ENCODE peak calls at places on chromosomes 13 and 19, in ten cellular contexts. S is neural progenitor cell, I is brain microvascular endothelial cell, C is progenitor cell of endocrine pancreas, V is H9, E is omental fat pad, M is RWPE1, N is fibroblast of the aortic adventitia, F is AG10803, H is heart left ventricle. A is an unnamed sample.

GRCh38 chr19:18763674-18764590 is 27.2 kb downstream of the COMP start:
- DNase-seq in I (peak; percentile 25), S (no peak), H (no peak), V (no peak), M (peak; percentile 95), N (peak; percentile 22), F (peak; percentile 85), E (no peak), C (no peak), A (no peak)

GRCh38 chr13:49497272-49497671 is 1.5 kb downstream of the PHF11 start:
- DNase-seq in I (no peak), M (no peak), N (no peak), H (no peak), S (no peak), F (no peak), E (no peak), V (no peak), C (no peak), A (no peak)

GRCh38 chr19:39265321-39265916 is 2.8 kb upstream of the IFNL2 start:
- DNase-seq in I (no peak), F (no peak), V (peak; percentile 74), N (no peak), S (peak; percentile 36), C (no peak), H (no peak), M (no peak), E (no peak), A (no peak)

GRCh38 chr19:40667602-40668001 is 22.8 kb downstream of the NUMBL start:
- DNase-seq in V (no peak), M (no peak), H (no peak), C (no peak), N (no peak), F (no peak), I (no peak), S (no peak), E (no peak), A (no peak)

GRCh38 chr19:12783226-12783848 is 7.9 kb upstream of the JUNB start:
- DNase-seq in H (no peak), N (no peak), V (no peak), C (no peak), S (no peak), I (no peak), M (peak; percentile 16), E (no peak), F (no peak), A (no peak)

GRCh38 chr13:23695711-23696512 is 125.7 kb downstream of the TNFRSF19 start:
- DNase-seq in V (peak; percentile 59), E (no peak), F (no peak), N (no peak), M (no peak), C (no peak), H (peak; percentile 58), S (no peak), I (no peak), A (peak; percentile 65)

GRCh38 chr19:49469828-49470614 is 4.0 kb upstream of the FLT3LG start:
- DNase-seq in F (no peak), I (no peak), H (no peak), S (no peak), V (peak; percentile 44), E (no peak), N (no peak), M (no peak), C (no peak), A (peak; percentile 75)

GRCh38 chr19:33132425-33132824 is 511 bp downstream of the WDR88 start:
- DNase-seq in E (no peak), F (no peak), C (no peak), N (no peak), H (no peak), V (peak; percentile 74), M (no peak), I (no peak), S (peak; percentile 18), A (no peak)

GRCh38 chr19:19410553-19411550 is 5.4 kb downstream of the GATAD2A start:
- DNase-seq in V (no peak), H (no peak), S (no peak), F (no peak), N (no peak), E (no peak), M (no peak), C (no peak), I (no peak), A (no peak)

GRCh38 chr19:17510220-17510993 is 1.0 kb upstream of the PGLS start:
- DNase-seq in I (no peak), E (no peak), F (peak; percentile 33), S (no peak), H (no peak), V (no peak), C (no peak), M (no peak), N (peak; percentile 39), A (no peak)

GRCh38 chr13:113863511-113864302 is at the start of gene GAS6:
- DNase-seq in N (peak; percentile 34), H (peak; percentile 77), E (peak; percentile 17), F (peak; percentile 70), I (no peak), M (peak; percentile 68), C (peak; percentile 41), S (peak; percentile 79), V (peak; percentile 35), A (no peak)

GRCh38 chr13:21033866-21034601 is 27.4 kb downstream of the LATS2 start:
- DNase-seq in I (no peak), N (no peak), S (no peak), V (no peak), H (no peak), M (no peak), C (no peak), F (peak; percentile 75), E (no peak), A (no peak)

GRCh38 chr19:1585243-1585580 is 7.5 kb downstream of the MBD3 start:
- DNase-seq in V (no peak), M (no peak), H (no peak), C (no peak), N (no peak), I (no peak), F (no peak), S (no peak), E (no peak), A (no peak)
- TF ChIP-seq CTCF in V (no peak), M (no peak), H (no peak), C (no peak), N (no peak), I (no peak), F (no peak), S (no peak), E (no peak), A (no peak)

GRCh38 chr13:41976491-41976890 is 15.6 kb upstream of the VWA8 start:
- DNase-seq in E (no peak), M (no peak), F (no peak), S (no peak), V (no peak), N (no peak), H (no peak), C (no peak), I (no peak), A (no peak)

GRCh38 chr13:41971848-41972247 is 10.9 kb upstream of the VWA8 start:
- DNase-seq in N (no peak), E (no peak), C (no peak), F (no peak), H (no peak), V (no peak), I (no peak), S (no peak), M (no peak), A (no peak)

GRCh38 chr13:41970918-41971317 is 10.0 kb upstream of the VWA8 start:
- DNase-seq in I (no peak), F (no peak), E (no peak), S (no peak), C (no peak), H (no peak), N (no peak), M (no peak), V (no peak), A (no peak)

GRCh38 chr13:41974262-41974900 is 13.5 kb upstream of the VWA8 start:
- DNase-seq in M (peak; percentile 38), N (no peak), S (no peak), F (no peak), V (no peak), C (no peak), H (no peak), E (no peak), I (no peak), A (no peak)

GRCh38 chr13:41973247-41973741 is 12.4 kb upstream of the VWA8 start:
- DNase-seq in F (peak; percentile 19), N (peak; percentile 20), C (no peak), E (no peak), S (peak; percentile 44), M (no peak), V (peak; percentile 78), H (peak; percentile 33), I (no peak), A (no peak)
- TF ChIP-seq CTCF in F (peak; percentile 29), N (peak; percentile 23), C (no peak), E (no peak), S (peak; percentile 36), M (no peak), V (peak; percentile 57), H (no peak), I (peak; percentile 20), A (no peak)

GRCh38 chr13:41111454-41111853 is 21.1 kb downstream of the KBTBD6 start:
- DNase-seq in N (no peak), F (no peak), E (no peak), C (no peak), H (no peak), I (no peak), S (no peak), M (no peak), V (no peak), A (no peak)

GRCh38 chr13:41107104-41107571 is 25.5 kb downstream of the KBTBD6 start:
- DNase-seq in H (no peak), S (peak; percentile 23), C (peak; percentile 10), I (no peak), M (no peak), N (no peak), V (peak; percentile 89), E (no peak), F (no peak), A (no peak)

DNA sequence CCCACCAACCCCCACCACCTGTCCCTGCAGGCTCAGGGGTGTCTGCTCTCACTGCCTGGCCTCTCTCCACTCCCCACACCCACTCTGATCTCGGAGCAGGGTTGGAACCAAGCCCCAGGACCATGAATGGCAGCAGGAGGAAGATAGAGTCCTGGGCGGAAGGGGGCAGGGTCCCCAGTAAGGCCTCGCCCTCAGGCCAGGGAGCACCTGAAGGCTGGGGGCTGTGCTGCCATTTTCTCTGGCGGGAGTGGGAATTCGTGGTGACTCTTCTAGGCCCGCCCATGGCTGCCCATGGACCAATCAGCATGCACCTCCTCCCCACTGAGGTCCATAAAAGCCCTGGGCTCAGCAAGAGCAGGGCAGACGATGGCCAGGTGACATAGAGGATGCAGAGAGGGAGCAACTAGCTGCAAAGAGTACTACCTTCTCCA is 25.0 kb downstream of the KBTBD6 start:
- DNase-seq in N (no peak), I (no peak), S (peak; percentile 18), H (no peak), M (no peak), E (no peak), V (peak; percentile 93), C (peak; percentile 12), F (no peak), A (no peak)
- TF ChIP-seq CTCF in N (no peak), I (no peak), S (no peak), H (no peak), M (no peak), E (no peak), V (no peak), C (no peak), F (no peak), A (no peak)

DNA sequence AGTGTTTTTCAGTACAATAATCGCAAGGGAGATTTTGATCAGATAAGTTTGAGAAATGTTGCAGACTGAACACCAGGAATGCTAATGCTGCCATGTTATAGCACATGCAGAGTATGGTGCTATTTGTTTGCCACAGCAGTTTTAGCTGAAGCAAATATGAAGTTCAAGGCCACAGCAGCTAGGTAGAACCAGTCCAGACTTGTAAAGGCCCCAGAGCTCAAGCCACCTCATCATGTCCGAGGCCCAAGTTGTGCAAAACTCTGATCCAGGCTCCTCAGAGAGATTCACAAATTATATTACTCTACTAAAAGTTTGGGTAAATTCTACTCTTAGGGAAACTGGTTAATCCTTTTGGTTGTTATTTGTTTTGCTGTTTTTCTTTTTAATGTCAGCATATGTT is 2702.6 kb downstream of the PCDH9 start:
- DNase-seq in F (no peak), C (no peak), H (no peak), I (no peak), N (no peak), V (no peak), E (no peak), M (peak; percentile 1), S (no peak), A (no peak)
- TF ChIP-seq CTCF in F (no peak), C (no peak), H (no peak), I (no peak), N (no peak), V (no peak), E (no peak), M (no peak), S (no peak), A (no peak)